ENCODE peak calls at places on chromosomes 13 and 19, in four cellular contexts. One of them, this sample, is unnamed.

GRCh38 chr13:40983725-40984669 is 35.1 kb downstream of the ELF1 start:
- DNase-seq in esophagus squamous epithelium: no peak
- DNase-seq in heart left ventricle: no peak
- DNase-seq in brain microvascular endothelial cell: no peak
- DNase-seq in this sample: no peak

GRCh38 chr19:33473644-33474305 is 47.8 kb downstream of the PEPD start:
- DNase-seq in heart left ventricle: no peak
- DNase-seq in brain microvascular endothelial cell: peak
- DNase-seq in esophagus squamous epithelium: no peak
- DNase-seq in this sample: no peak

GRCh38 chr19:46159418-46159817 is 11.4 kb downstream of the IGFL2 start:
- DNase-seq in brain microvascular endothelial cell: no peak
- DNase-seq in esophagus squamous epithelium: no peak
- DNase-seq in heart left ventricle: no peak
- DNase-seq in this sample: no peak

GRCh38 chr19:42312370-42312769 is 739 bp upstream of the TMEM145 start:
- DNase-seq in brain microvascular endothelial cell: no peak
- DNase-seq in esophagus squamous epithelium: no peak
- DNase-seq in heart left ventricle: no peak
- DNase-seq in this sample: no peak

GRCh38 chr19:6587093-6587820 is 3.7 kb downstream of the CD70 start:
- DNase-seq in brain microvascular endothelial cell: no peak
- DNase-seq in esophagus squamous epithelium: no peak
- DNase-seq in heart left ventricle: no peak
- DNase-seq in this sample: no peak

GRCh38 chr13:33312150-33312908 is 26.8 kb upstream of the STARD13 start:
- DNase-seq in brain microvascular endothelial cell: peak
- DNase-seq in heart left ventricle: no peak
- DNase-seq in esophagus squamous epithelium: no peak
- DNase-seq in this sample: no peak

GRCh38 chr19:43504426-43505185 is at the start of gene PHLDB3:
- DNase-seq in brain microvascular endothelial cell: no peak
- DNase-seq in esophagus squamous epithelium: no peak
- DNase-seq in heart left ventricle: no peak
- DNase-seq in this sample: no peak

GRCh38 chr13:113875429-113875815 is 11.5 kb upstream of the GAS6 start:
- DNase-seq in heart left ventricle: no peak
- DNase-seq in esophagus squamous epithelium: no peak
- DNase-seq in brain microvascular endothelial cell: no peak
- DNase-seq in this sample: no peak

GRCh38 chr13:113428469-113428865 is 24.8 kb downstream of the ADPRHL1 start:
- DNase-seq in brain microvascular endothelial cell: no peak
- DNase-seq in esophagus squamous epithelium: no peak
- DNase-seq in heart left ventricle: no peak
- DNase-seq in this sample: no peak

GRCh38 chr19:13334801-13335481 is 171.3 kb downstream of the CACNA1A start:
- DNase-seq in brain microvascular endothelial cell: no peak
- DNase-seq in heart left ventricle: no peak
- DNase-seq in esophagus squamous epithelium: no peak
- DNase-seq in this sample: no peak

GRCh38 chr19:4597278-4597974 is 37.9 kb upstream of the SEMA6B start:
- DNase-seq in brain microvascular endothelial cell: no peak
- DNase-seq in heart left ventricle: no peak
- DNase-seq in esophagus squamous epithelium: no peak
- DNase-seq in this sample: no peak

GRCh38 chr19:34994643-34995471 is 5.3 kb upstream of the GRAMD1A start:
- DNase-seq in heart left ventricle: no peak
- DNase-seq in esophagus squamous epithelium: no peak
- DNase-seq in brain microvascular endothelial cell: no peak
- DNase-seq in this sample: no peak

GRCh38 chr13:37868691-37869505 is 674 bp downstream of the TRPC4 start:
- DNase-seq in brain microvascular endothelial cell: peak
- DNase-seq in heart left ventricle: no peak
- DNase-seq in esophagus squamous epithelium: no peak
- DNase-seq in this sample: no peak

GRCh38 chr19:10283301-10283733 is 3.4 kb upstream of the ICAM4 start:
- DNase-seq in heart left ventricle: no peak
- DNase-seq in esophagus squamous epithelium: no peak
- DNase-seq in brain microvascular endothelial cell: no peak
- DNase-seq in this sample: no peak

GRCh38 chr19:7904074-7905020 is 670 bp downstream of the MAP2K7 start:
- DNase-seq in brain microvascular endothelial cell: no peak
- DNase-seq in heart left ventricle: peak
- DNase-seq in esophagus squamous epithelium: no peak
- DNase-seq in this sample: no peak

GRCh38 chr19:22256856-22257255 is 29.4 kb upstream of the ZNF729 start:
- DNase-seq in heart left ventricle: no peak
- DNase-seq in esophagus squamous epithelium: no peak
- DNase-seq in brain microvascular endothelial cell: no peak
- DNase-seq in this sample: no peak

GRCh38 chr19:40742477-40742876 is 7.8 kb downstream of the ACTMAP start:
- DNase-seq in brain microvascular endothelial cell: no peak
- DNase-seq in heart left ventricle: no peak
- DNase-seq in esophagus squamous epithelium: no peak
- DNase-seq in this sample: no peak

GRCh38 chr19:40747536-40747935 is 2.7 kb downstream of the ACTMAP start:
- DNase-seq in esophagus squamous epithelium: no peak
- DNase-seq in brain microvascular endothelial cell: no peak
- DNase-seq in heart left ventricle: no peak
- DNase-seq in this sample: no peak

GRCh38 chr19:40743926-40744325 is 6.4 kb downstream of the ACTMAP start:
- DNase-seq in esophagus squamous epithelium: no peak
- DNase-seq in brain microvascular endothelial cell: no peak
- DNase-seq in heart left ventricle: no peak
- DNase-seq in this sample: no peak

GRCh38 chr19:40745402-40745780 is 4.9 kb downstream of the ACTMAP start:
- DNase-seq in brain microvascular endothelial cell: peak
- DNase-seq in heart left ventricle: no peak
- DNase-seq in esophagus squamous epithelium: no peak
- DNase-seq in this sample: no peak

DNA sequence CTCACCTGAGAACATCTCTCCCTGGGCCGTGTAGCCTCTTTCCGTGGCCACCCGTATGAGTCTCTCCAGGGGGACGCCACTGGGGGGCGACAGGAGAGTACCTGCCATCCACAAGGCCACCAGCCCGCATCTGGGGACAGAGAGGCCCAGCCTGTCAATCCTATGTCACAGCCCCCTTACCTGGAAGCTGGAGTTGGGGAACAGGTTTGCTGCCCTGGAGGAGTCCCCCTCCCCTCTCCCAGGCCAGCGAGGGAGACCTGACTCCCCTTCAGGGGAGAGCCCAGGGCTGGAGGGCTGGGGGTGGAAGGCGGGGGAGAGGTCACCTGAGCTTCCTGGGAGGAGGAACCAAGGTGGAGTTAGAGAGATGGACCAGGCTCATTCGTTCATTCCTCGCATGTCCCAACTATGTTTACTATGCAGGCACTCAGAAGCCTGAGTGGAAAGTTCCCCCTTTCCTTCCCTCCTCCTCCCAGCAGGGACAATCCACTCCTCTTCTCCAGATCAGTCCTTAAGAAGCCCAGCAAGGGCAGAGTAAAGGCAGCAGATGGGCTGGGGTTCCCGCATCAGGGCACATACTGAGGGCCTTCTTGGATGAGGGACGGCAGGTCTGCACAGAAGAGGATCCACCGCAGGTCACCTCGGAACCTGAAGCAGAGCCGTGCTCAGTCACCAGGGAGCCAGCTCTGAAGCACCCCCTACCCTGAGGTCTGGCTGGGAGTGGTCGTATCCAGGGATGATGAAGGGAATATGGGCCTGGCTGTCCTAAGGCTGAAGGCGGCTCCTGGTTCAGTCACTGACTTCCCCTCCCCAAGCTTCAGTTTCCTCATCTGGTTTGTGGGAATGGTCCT is 5.5 kb downstream of the ACTMAP start:
- DNase-seq in brain microvascular endothelial cell: no peak
- DNase-seq in heart left ventricle: no peak
- DNase-seq in esophagus squamous epithelium: no peak
- DNase-seq in this sample: no peak
- TF ChIP-seq CTCF in brain microvascular endothelial cell: no peak
- TF ChIP-seq CTCF in heart left ventricle: no peak
- TF ChIP-seq CTCF in esophagus squamous epithelium: no peak
- TF ChIP-seq CTCF in this sample: peak

DNA sequence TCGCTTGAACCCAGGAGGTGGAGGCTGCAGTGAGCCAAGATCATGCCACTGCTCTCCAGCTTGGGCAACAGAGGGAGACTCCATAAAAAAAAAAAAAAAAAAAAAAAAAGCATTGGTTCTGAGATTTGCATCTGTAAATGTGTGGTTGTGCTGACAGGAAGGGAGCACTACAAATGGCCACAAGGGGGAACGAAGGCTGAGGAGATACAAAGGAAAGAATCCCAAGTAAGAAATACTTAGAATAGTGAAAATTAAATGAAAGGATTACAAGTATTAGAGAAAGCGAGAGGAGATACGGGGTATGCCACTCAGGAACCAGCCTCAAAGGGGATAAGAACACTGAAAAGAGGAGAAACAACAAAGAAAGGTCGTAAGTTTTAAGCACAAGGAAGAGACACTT is 284.9 kb downstream of the KLF12 start:
- DNase-seq in heart left ventricle: no peak
- DNase-seq in brain microvascular endothelial cell: peak
- DNase-seq in esophagus squamous epithelium: no peak
- DNase-seq in this sample: no peak
- TF ChIP-seq CTCF in heart left ventricle: no peak
- TF ChIP-seq CTCF in brain microvascular endothelial cell: peak
- TF ChIP-seq CTCF in esophagus squamous epithelium: peak
- TF ChIP-seq CTCF in this sample: peak

GRCh38 chr13:100521912-100522490 is 66.6 kb downstream of the GGACT start:
- DNase-seq in heart left ventricle: no peak
- DNase-seq in esophagus squamous epithelium: no peak
- DNase-seq in brain microvascular endothelial cell: no peak
- DNase-seq in this sample: no peak

GRCh38 chr13:100519626-100520025 is 69.0 kb downstream of the GGACT start:
- DNase-seq in heart left ventricle: no peak
- DNase-seq in esophagus squamous epithelium: no peak
- DNase-seq in brain microvascular endothelial cell: no peak
- DNase-seq in this sample: no peak

GRCh38 chr13:100518394-100519062 is 70.1 kb downstream of the GGACT start:
- DNase-seq in heart left ventricle: no peak
- DNase-seq in brain microvascular endothelial cell: no peak
- DNase-seq in esophagus squamous epithelium: no peak
- DNase-seq in this sample: no peak

GRCh38 chr13:100523437-100523836 is 65.2 kb downstream of the GGACT start:
- DNase-seq in brain microvascular endothelial cell: no peak
- DNase-seq in esophagus squamous epithelium: no peak
- DNase-seq in heart left ventricle: no peak
- DNase-seq in this sample: no peak

GRCh38 chr13:100520936-100521765 is 67.4 kb downstream of the GGACT start:
- DNase-seq in esophagus squamous epithelium: no peak
- DNase-seq in heart left ventricle: no peak
- DNase-seq in brain microvascular endothelial cell: no peak
- DNase-seq in this sample: no peak
- TF ChIP-seq CTCF in esophagus squamous epithelium: no peak
- TF ChIP-seq CTCF in heart left ventricle: no peak
- TF ChIP-seq CTCF in brain microvascular endothelial cell: peak
- TF ChIP-seq CTCF in this sample: no peak

DNA sequence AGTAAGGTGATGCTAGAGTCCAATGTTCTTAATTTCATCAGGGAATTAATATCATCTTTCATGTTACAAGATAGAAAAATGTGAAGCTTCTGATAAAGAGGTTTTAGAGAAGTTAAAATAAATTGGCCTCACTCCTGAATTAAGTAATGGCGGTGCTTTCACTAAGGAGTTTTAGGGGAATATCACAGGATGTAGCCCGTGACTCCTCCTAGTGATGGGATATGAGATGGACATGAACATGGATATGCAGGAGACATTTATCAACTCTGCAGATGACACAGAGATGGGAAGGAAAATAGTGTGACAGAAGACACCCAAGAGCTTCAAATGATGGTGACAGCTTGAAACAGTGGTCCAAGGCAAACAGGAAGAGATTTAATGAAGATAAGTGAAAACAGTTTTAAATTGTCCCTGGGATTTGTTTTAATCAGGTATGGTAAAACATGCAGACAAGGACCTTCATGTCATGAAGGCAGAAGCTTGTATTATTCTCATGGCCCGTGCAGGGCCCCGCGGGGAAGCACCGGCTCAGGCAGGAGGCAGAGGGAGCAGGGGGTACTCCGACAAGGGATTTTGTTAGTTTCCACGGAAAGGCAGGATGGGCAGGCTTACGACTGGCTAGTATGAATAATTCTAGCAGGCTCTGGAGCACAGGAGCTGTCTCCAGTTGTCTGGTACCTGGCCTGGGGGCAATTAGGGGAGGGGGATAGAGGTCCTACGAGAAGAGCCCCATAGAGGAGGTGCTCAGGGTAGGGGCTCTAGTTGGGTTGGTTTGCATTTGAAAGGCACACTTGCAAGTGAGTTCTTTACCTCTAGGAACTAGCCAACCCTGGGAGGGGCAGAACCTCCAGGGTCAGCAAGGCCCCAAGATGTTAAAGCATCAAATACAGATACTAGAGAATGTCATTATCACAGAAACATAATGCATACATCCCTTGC is 38.7 kb upstream of the FARP1 start:
- DNase-seq in brain microvascular endothelial cell: no peak
- DNase-seq in heart left ventricle: no peak
- DNase-seq in esophagus squamous epithelium: no peak
- DNase-seq in this sample: no peak
- TF ChIP-seq CTCF in brain microvascular endothelial cell: peak
- TF ChIP-seq CTCF in heart left ventricle: no peak
- TF ChIP-seq CTCF in esophagus squamous epithelium: no peak
- TF ChIP-seq CTCF in this sample: no peak

GRCh38 chr13:25213716-25214115 is 41.6 kb upstream of the AMER2 start:
- DNase-seq in heart left ventricle: no peak
- DNase-seq in brain microvascular endothelial cell: no peak
- DNase-seq in esophagus squamous epithelium: no peak
- DNase-seq in this sample: no peak
- TF ChIP-seq CTCF in heart left ventricle: no peak
- TF ChIP-seq CTCF in brain microvascular endothelial cell: no peak
- TF ChIP-seq CTCF in esophagus squamous epithelium: no peak
- TF ChIP-seq CTCF in this sample: no peak

GRCh38 chr19:806815-807421 is 9.7 kb downstream of the PTBP1 start:
- DNase-seq in brain microvascular endothelial cell: no peak
- DNase-seq in esophagus squamous epithelium: no peak
- DNase-seq in heart left ventricle: no peak
- DNase-seq in this sample: no peak
- TF ChIP-seq CTCF in brain microvascular endothelial cell: no peak
- TF ChIP-seq CTCF in esophagus squamous epithelium: no peak
- TF ChIP-seq CTCF in heart left ventricle: no peak
- TF ChIP-seq CTCF in this sample: no peak

DNA sequence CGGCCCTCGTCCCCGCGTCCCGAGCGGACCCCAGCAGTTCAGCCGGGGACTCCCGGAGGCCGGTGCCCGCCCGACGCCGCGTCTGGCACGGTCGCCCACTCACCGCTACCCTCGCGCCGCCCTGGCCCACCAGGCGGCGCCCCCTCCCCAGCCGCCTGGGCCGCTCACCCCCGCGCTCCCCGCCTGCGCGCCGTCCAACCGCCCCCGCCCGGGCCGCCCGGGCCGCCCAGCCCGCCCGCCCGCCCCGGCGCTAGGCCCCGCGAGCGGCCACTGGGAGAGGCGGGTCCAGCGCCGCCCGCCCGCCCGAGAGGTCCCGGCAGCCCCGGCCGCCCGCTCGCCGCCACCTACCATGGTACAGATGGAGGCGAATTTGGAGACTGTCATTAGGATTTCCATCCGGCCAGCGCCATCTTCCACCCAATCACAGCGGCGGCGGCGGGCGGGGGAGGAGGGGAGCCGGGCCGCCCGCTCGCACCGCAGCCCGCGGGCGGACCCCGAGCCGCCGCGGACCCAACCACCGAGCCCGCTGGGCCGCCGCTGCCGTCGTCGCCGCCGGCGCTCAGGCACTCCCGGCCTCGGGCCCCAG is at the start of gene USP12:
- DNase-seq in heart left ventricle: peak
- DNase-seq in esophagus squamous epithelium: no peak
- DNase-seq in brain microvascular endothelial cell: no peak
- DNase-seq in this sample: no peak
- TF ChIP-seq CTCF in heart left ventricle: no peak
- TF ChIP-seq CTCF in esophagus squamous epithelium: no peak
- TF ChIP-seq CTCF in brain microvascular endothelial cell: peak
- TF ChIP-seq CTCF in this sample: peak